ENCODE peak calls at places on chromosomes 6 and 20, in ten cellular contexts. One of them, this sample, is unnamed.

GRCh38 chr6:96059586-96059985 is 43.8 kb downstream of the FUT9 start:
- DNase-seq in lower leg skin: no peak
- DNase-seq in GM20000: no peak
- DNase-seq in adrenal gland: no peak
- DNase-seq in nephron progenitor cell: no peak
- DNase-seq in omental fat pad: no peak
- DNase-seq in thoracic aorta: no peak
- DNase-seq in MCF 10A: peak; percentile 38
- DNase-seq in neural crest cell: no peak
- DNase-seq in HFFc6: no peak
- DNase-seq in this sample: no peak

GRCh38 chr6:122798099-122798641 is 9.1 kb downstream of the SMPDL3A start:
- DNase-seq in lower leg skin: no peak
- DNase-seq in GM20000: peak; percentile 16
- DNase-seq in adrenal gland: peak; percentile 84
- DNase-seq in nephron progenitor cell: no peak
- DNase-seq in omental fat pad: no peak
- DNase-seq in thoracic aorta: no peak
- DNase-seq in MCF 10A: peak; percentile 71
- DNase-seq in neural crest cell: no peak
- DNase-seq in HFFc6: peak; percentile 76
- DNase-seq in this sample: no peak

GRCh38 chr6:44304282-44305199 is 8.6 kb downstream of the AARS2 start:
- DNase-seq in lower leg skin: no peak
- DNase-seq in GM20000: peak; percentile 71
- DNase-seq in adrenal gland: no peak
- DNase-seq in nephron progenitor cell: peak; percentile 57
- DNase-seq in omental fat pad: no peak
- DNase-seq in thoracic aorta: no peak
- DNase-seq in MCF 10A: peak; percentile 26
- DNase-seq in neural crest cell: peak; percentile 48
- DNase-seq in HFFc6: peak; percentile 5
- DNase-seq in this sample: peak; percentile 27

GRCh38 chr6:148426317-148426977 is 83.8 kb downstream of the SASH1 start:
- DNase-seq in lower leg skin: no peak
- DNase-seq in GM20000: no peak
- DNase-seq in adrenal gland: no peak
- DNase-seq in nephron progenitor cell: no peak
- DNase-seq in omental fat pad: no peak
- DNase-seq in thoracic aorta: no peak
- DNase-seq in MCF 10A: no peak
- DNase-seq in neural crest cell: no peak
- DNase-seq in HFFc6: no peak
- DNase-seq in this sample: no peak

GRCh38 chr20:14360386-14360785 is 23.0 kb upstream of the FLRT3 start:
- DNase-seq in lower leg skin: no peak
- DNase-seq in GM20000: no peak
- DNase-seq in adrenal gland: no peak
- DNase-seq in nephron progenitor cell: no peak
- DNase-seq in omental fat pad: no peak
- DNase-seq in thoracic aorta: no peak
- DNase-seq in MCF 10A: no peak
- DNase-seq in neural crest cell: no peak
- DNase-seq in HFFc6: no peak
- DNase-seq in this sample: no peak

GRCh38 chr20:22716824-22717351 is 132.5 kb upstream of the FOXA2 start:
- DNase-seq in lower leg skin: no peak
- DNase-seq in GM20000: no peak
- DNase-seq in adrenal gland: peak; percentile 26
- DNase-seq in nephron progenitor cell: no peak
- DNase-seq in omental fat pad: no peak
- DNase-seq in thoracic aorta: no peak
- DNase-seq in MCF 10A: no peak
- DNase-seq in neural crest cell: no peak
- DNase-seq in HFFc6: no peak
- DNase-seq in this sample: no peak

GRCh38 chr6:118509009-118509617 is 39.0 kb upstream of the PLN start:
- DNase-seq in lower leg skin: no peak
- DNase-seq in GM20000: peak; percentile 13
- DNase-seq in adrenal gland: peak; percentile 30
- DNase-seq in nephron progenitor cell: no peak
- DNase-seq in omental fat pad: no peak
- DNase-seq in thoracic aorta: no peak
- DNase-seq in MCF 10A: peak; percentile 43
- DNase-seq in neural crest cell: no peak
- DNase-seq in HFFc6: peak; percentile 14
- DNase-seq in this sample: no peak

GRCh38 chr6:125287718-125288117 is 14.0 kb downstream of the HDDC2 start:
- DNase-seq in lower leg skin: no peak
- DNase-seq in GM20000: no peak
- DNase-seq in adrenal gland: no peak
- DNase-seq in nephron progenitor cell: no peak
- DNase-seq in omental fat pad: no peak
- DNase-seq in thoracic aorta: no peak
- DNase-seq in MCF 10A: no peak
- DNase-seq in neural crest cell: no peak
- DNase-seq in HFFc6: no peak
- DNase-seq in this sample: no peak

GRCh38 chr20:37396520-37397075 is 50.7 kb downstream of the SRC start:
- DNase-seq in lower leg skin: no peak
- DNase-seq in GM20000: no peak
- DNase-seq in adrenal gland: no peak
- DNase-seq in nephron progenitor cell: peak; percentile 85
- DNase-seq in omental fat pad: no peak
- DNase-seq in thoracic aorta: no peak
- DNase-seq in MCF 10A: no peak
- DNase-seq in neural crest cell: peak; percentile 83
- DNase-seq in HFFc6: no peak
- DNase-seq in this sample: no peak

GRCh38 chr6:3719462-3720308 is 31.8 kb downstream of the PXDC1 start:
- DNase-seq in lower leg skin: peak; percentile 65
- DNase-seq in GM20000: no peak
- DNase-seq in adrenal gland: no peak
- DNase-seq in nephron progenitor cell: no peak
- DNase-seq in omental fat pad: no peak
- DNase-seq in thoracic aorta: no peak
- DNase-seq in MCF 10A: no peak
- DNase-seq in neural crest cell: no peak
- DNase-seq in HFFc6: no peak
- DNase-seq in this sample: no peak

GRCh38 chr20:34955232-34956040 is at the start of the genes GSS and MYH7B:
- DNase-seq in lower leg skin: peak; percentile 99
- DNase-seq in GM20000: peak; percentile 95
- DNase-seq in adrenal gland: peak; percentile 97
- DNase-seq in nephron progenitor cell: peak; percentile 100
- DNase-seq in omental fat pad: peak; percentile 99
- DNase-seq in thoracic aorta: peak; percentile 93
- DNase-seq in MCF 10A: peak; percentile 98
- DNase-seq in neural crest cell: peak; percentile 100
- DNase-seq in HFFc6: peak; percentile 92
- DNase-seq in this sample: peak; percentile 98

GRCh38 chr20:34953960-34954359 is 1.6 kb downstream of the GSS start:
- DNase-seq in lower leg skin: no peak
- DNase-seq in GM20000: no peak
- DNase-seq in adrenal gland: no peak
- DNase-seq in nephron progenitor cell: no peak
- DNase-seq in omental fat pad: no peak
- DNase-seq in thoracic aorta: no peak
- DNase-seq in MCF 10A: no peak
- DNase-seq in neural crest cell: no peak
- DNase-seq in HFFc6: no peak
- DNase-seq in this sample: no peak

GRCh38 chr20:34956751-34957472 is 1.2 kb downstream of the MYH7B start:
- DNase-seq in lower leg skin: no peak
- DNase-seq in GM20000: no peak
- DNase-seq in adrenal gland: no peak
- DNase-seq in nephron progenitor cell: no peak
- DNase-seq in omental fat pad: no peak
- DNase-seq in thoracic aorta: no peak
- DNase-seq in MCF 10A: no peak
- DNase-seq in neural crest cell: no peak
- DNase-seq in HFFc6: no peak
- DNase-seq in this sample: no peak

GRCh38 chr20:34954905-34955231 is 738 bp downstream of the GSS start:
- DNase-seq in lower leg skin: no peak
- DNase-seq in GM20000: no peak
- DNase-seq in adrenal gland: peak; percentile 54
- DNase-seq in nephron progenitor cell: no peak
- DNase-seq in omental fat pad: no peak
- DNase-seq in thoracic aorta: no peak
- DNase-seq in MCF 10A: peak; percentile 51
- DNase-seq in neural crest cell: peak; percentile 25
- DNase-seq in HFFc6: peak; percentile 25
- DNase-seq in this sample: no peak

DNA sequence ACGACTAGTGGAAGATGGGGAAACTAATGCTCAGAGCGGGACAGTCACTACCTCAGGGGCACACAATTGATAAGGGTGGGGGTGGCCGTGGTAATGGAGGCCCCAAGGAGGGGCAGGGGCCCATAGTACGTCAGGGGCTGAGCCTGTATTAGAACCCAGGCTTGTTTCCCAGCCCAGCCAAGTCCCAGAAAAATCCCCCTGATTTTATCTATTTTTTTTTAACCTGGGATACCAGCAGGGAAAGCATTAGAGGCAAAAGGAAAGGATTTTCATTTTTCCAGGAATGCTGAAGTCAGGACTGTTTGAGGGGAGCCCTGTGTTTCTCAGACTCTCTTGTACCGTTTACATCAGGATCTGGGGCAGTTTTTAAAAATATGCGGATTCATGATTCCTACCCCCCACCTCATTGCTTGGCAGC is 382 bp downstream of the MYH7B start:
- DNase-seq in lower leg skin: no peak
- DNase-seq in GM20000: no peak
- DNase-seq in adrenal gland: no peak
- DNase-seq in nephron progenitor cell: no peak
- DNase-seq in omental fat pad: no peak
- DNase-seq in thoracic aorta: no peak
- DNase-seq in MCF 10A: no peak
- DNase-seq in neural crest cell: no peak
- DNase-seq in HFFc6: no peak
- DNase-seq in this sample: no peak
- TF ChIP-seq CTCF in lower leg skin: no peak
- TF ChIP-seq CTCF in GM20000: no peak
- TF ChIP-seq CTCF in adrenal gland: no peak
- TF ChIP-seq CTCF in nephron progenitor cell: no peak
- TF ChIP-seq CTCF in omental fat pad: no peak
- TF ChIP-seq CTCF in thoracic aorta: no peak
- TF ChIP-seq CTCF in MCF 10A: no peak
- TF ChIP-seq CTCF in neural crest cell: peak; percentile 33
- TF ChIP-seq CTCF in HFFc6: peak; percentile 39
- TF ChIP-seq CTCF in this sample: no peak

GRCh38 chr20:21698494-21699215 is 6.8 kb upstream of the PAX1 start:
- DNase-seq in lower leg skin: no peak
- DNase-seq in GM20000: no peak
- DNase-seq in adrenal gland: no peak
- DNase-seq in nephron progenitor cell: no peak
- DNase-seq in omental fat pad: no peak
- DNase-seq in thoracic aorta: no peak
- DNase-seq in MCF 10A: no peak
- DNase-seq in neural crest cell: no peak
- DNase-seq in HFFc6: no peak
- DNase-seq in this sample: no peak

GRCh38 chr20:21699216-21699508 is 6.3 kb upstream of the PAX1 start:
- DNase-seq in lower leg skin: no peak
- DNase-seq in GM20000: no peak
- DNase-seq in adrenal gland: no peak
- DNase-seq in nephron progenitor cell: no peak
- DNase-seq in omental fat pad: no peak
- DNase-seq in thoracic aorta: no peak
- DNase-seq in MCF 10A: no peak
- DNase-seq in neural crest cell: no peak
- DNase-seq in HFFc6: no peak
- DNase-seq in this sample: no peak

DNA sequence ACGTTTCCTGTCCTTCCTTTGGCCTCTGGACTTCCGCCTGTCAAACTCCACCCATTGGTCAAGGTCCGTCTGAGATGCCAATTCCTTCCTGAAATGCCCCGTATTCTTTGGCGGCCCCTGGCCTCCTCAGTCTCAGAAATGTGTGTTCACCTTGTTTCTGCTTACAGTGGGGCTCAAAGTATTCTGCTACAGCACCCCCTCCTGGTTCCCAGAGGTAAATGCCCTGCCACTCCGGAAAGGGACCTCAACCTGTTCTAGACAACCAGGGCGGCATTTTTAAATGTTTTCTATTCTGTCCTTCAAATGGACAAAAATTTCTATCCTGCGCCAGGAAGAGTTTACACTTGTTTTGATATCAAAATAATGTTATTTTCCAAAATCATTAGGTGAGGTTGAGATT is 12.1 kb upstream of the PAX1 start:
- DNase-seq in lower leg skin: no peak
- DNase-seq in GM20000: no peak
- DNase-seq in adrenal gland: no peak
- DNase-seq in nephron progenitor cell: peak; percentile 31
- DNase-seq in omental fat pad: no peak
- DNase-seq in thoracic aorta: no peak
- DNase-seq in MCF 10A: peak; percentile 9
- DNase-seq in neural crest cell: no peak
- DNase-seq in HFFc6: no peak
- DNase-seq in this sample: no peak
- TF ChIP-seq CTCF in lower leg skin: no peak
- TF ChIP-seq CTCF in GM20000: peak; percentile 24
- TF ChIP-seq CTCF in adrenal gland: no peak
- TF ChIP-seq CTCF in nephron progenitor cell: peak; percentile 54
- TF ChIP-seq CTCF in omental fat pad: no peak
- TF ChIP-seq CTCF in thoracic aorta: no peak
- TF ChIP-seq CTCF in MCF 10A: peak; percentile 10
- TF ChIP-seq CTCF in neural crest cell: peak; percentile 58
- TF ChIP-seq CTCF in HFFc6: peak; percentile 7
- TF ChIP-seq CTCF in this sample: no peak

GRCh38 chr6:46538800-46539199 is 47.6 kb upstream of the RCAN2 start:
- DNase-seq in lower leg skin: no peak
- DNase-seq in GM20000: no peak
- DNase-seq in adrenal gland: no peak
- DNase-seq in nephron progenitor cell: no peak
- DNase-seq in omental fat pad: no peak
- DNase-seq in thoracic aorta: no peak
- DNase-seq in MCF 10A: no peak
- DNase-seq in neural crest cell: no peak
- DNase-seq in HFFc6: no peak
- DNase-seq in this sample: no peak
- TF ChIP-seq CTCF in lower leg skin: no peak
- TF ChIP-seq CTCF in GM20000: no peak
- TF ChIP-seq CTCF in adrenal gland: no peak
- TF ChIP-seq CTCF in nephron progenitor cell: no peak
- TF ChIP-seq CTCF in omental fat pad: no peak
- TF ChIP-seq CTCF in thoracic aorta: no peak
- TF ChIP-seq CTCF in MCF 10A: no peak
- TF ChIP-seq CTCF in neural crest cell: no peak
- TF ChIP-seq CTCF in HFFc6: no peak
- TF ChIP-seq CTCF in this sample: no peak

DNA sequence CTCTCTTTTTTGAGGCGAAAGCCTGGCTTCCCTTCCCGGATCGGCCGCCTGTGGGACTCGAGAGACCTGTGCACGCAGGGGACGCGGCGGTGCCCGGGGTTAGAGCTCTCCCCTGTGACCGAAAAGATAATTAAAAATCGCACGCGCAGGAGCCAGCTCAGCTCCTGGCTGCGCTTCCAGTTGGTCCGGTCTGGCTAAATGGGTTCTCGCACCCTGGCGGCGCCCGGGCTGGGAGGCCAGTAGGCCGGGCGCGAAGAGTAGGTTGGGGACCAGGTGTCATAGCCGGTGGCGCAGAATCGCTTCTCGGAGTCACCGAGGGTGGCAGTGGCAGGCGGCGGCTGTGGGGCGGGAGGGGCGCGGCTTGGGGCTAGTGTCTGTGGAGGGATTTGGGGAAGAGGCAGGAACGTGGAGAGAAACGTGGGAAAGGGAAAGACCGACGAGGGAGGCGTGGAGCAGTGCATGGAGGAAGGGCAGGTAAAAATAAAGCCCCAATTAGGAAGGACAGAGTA is 41.9 kb upstream of the SUPT3H start:
- DNase-seq in lower leg skin: peak; percentile 87
- DNase-seq in GM20000: peak; percentile 39
- DNase-seq in adrenal gland: peak; percentile 63
- DNase-seq in nephron progenitor cell: peak; percentile 63
- DNase-seq in omental fat pad: no peak
- DNase-seq in thoracic aorta: no peak
- DNase-seq in MCF 10A: peak; percentile 68
- DNase-seq in neural crest cell: peak; percentile 27
- DNase-seq in HFFc6: peak; percentile 48
- DNase-seq in this sample: peak; percentile 26
- TF ChIP-seq CTCF in lower leg skin: no peak
- TF ChIP-seq CTCF in GM20000: no peak
- TF ChIP-seq CTCF in adrenal gland: peak; percentile 27
- TF ChIP-seq CTCF in nephron progenitor cell: no peak
- TF ChIP-seq CTCF in omental fat pad: no peak
- TF ChIP-seq CTCF in thoracic aorta: no peak
- TF ChIP-seq CTCF in MCF 10A: peak; percentile 67
- TF ChIP-seq CTCF in neural crest cell: peak; percentile 57
- TF ChIP-seq CTCF in HFFc6: peak; percentile 38
- TF ChIP-seq CTCF in this sample: no peak